ENCODE peak calls at places on chromosomes 6 and 20, in five cellular contexts. Y, W, H, S and V are unnamed samples.
A peak's percentile ranks its signal among the peaks of the same experiment; 100 is the strongest.

GRCh38 chr6:4125500-4125899 is 9.9 kb downstream of the ECI2 start:
- DNase-seq in Y (no peak), H (no peak), S (no peak), W (no peak), V (no peak)

GRCh38 chr6:23692184-23692583 is 433.8 kb upstream of the NRSN1 start:
- DNase-seq in W (no peak), S (no peak), Y (no peak), H (no peak), V (no peak)

GRCh38 chr20:1734269-1734858 is 76.8 kb upstream of the SIRPG start:
- DNase-seq in W (no peak), H (no peak), S (no peak), Y (no peak), V (no peak)

GRCh38 chr6:8983202-8983688 is 547.9 kb upstream of the SLC35B3 start:
- DNase-seq in S (peak; percentile 22), Y (peak; percentile 26), W (peak; percentile 10), H (peak; percentile 12), V (peak; percentile 58)

GRCh38 chr20:2652724-2653510 is 485 bp downstream of the NOP56 start:
- DNase-seq in W (no peak), S (no peak), Y (no peak), H (no peak), V (peak; percentile 60)

GRCh38 chr6:5054427-5054873 is 30.7 kb upstream of the PPP1R3G start:
- DNase-seq in W (no peak), S (peak; percentile 70), Y (no peak), H (no peak), V (no peak)

GRCh38 chr6:25199544-25199943 is 79.6 kb upstream of the CARMIL1 start:
- DNase-seq in H (no peak), W (no peak), Y (no peak), S (no peak), V (no peak)

GRCh38 chr6:4101298-4101697 is 22.4 kb upstream of the FAM217A start:
- DNase-seq in W (no peak), S (no peak), Y (no peak), H (no peak), V (no peak)

GRCh38 chr20:12171927-12172581 is 254.4 kb downstream of the BTBD3 start:
- DNase-seq in S (no peak), Y (no peak), H (no peak), W (no peak), V (no peak)

GRCh38 chr20:1282966-1283365 is 16.9 kb downstream of the SNPH start:
- DNase-seq in H (no peak), Y (no peak), W (no peak), S (no peak), V (no peak)

GRCh38 chr6:2037230-2037926 is 208.0 kb downstream of the GMDS start:
- DNase-seq in S (no peak), W (no peak), H (no peak), Y (no peak), V (no peak)

GRCh38 chr20:24576447-24576846 is 107.0 kb downstream of the SYNDIG1 start:
- DNase-seq in Y (no peak), S (no peak), W (no peak), H (no peak), V (no peak)

GRCh38 chr6:6166064-6166463 is 154.4 kb downstream of the F13A1 start:
- DNase-seq in S (no peak), H (no peak), W (no peak), Y (no peak), V (no peak)